ENCODE peak calls at places on chromosomes 1 and 21, in ten cellular contexts. One of them, this sample, is unnamed.
A peak's percentile ranks its signal among the peaks of the same experiment; 100 is the strongest.

GRCh38 chr1:156033011-156033410 is 12.3 kb upstream of the SSR2 start:
- DNase-seq in Panc1: no peak
- DNase-seq in fibroblast of lung: peak; percentile 24
- DNase-seq in adrenal gland: no peak
- DNase-seq in HCT116: no peak
- DNase-seq in MM.1S: no peak
- DNase-seq in tibial nerve: no peak
- DNase-seq in IMR-90: peak; percentile 39
- DNase-seq in lower lobe of right lung: no peak
- DNase-seq in colonic mucosa: no peak
- DNase-seq in this sample: no peak

GRCh38 chr1:15028117-15028516 is 125.4 kb upstream of the TMEM51 start:
- DNase-seq in Panc1: no peak
- DNase-seq in fibroblast of lung: peak; percentile 98
- DNase-seq in colonic mucosa: no peak
- DNase-seq in MM.1S: no peak
- DNase-seq in IMR-90: peak; percentile 85
- DNase-seq in tibial nerve: no peak
- DNase-seq in lower lobe of right lung: no peak
- DNase-seq in HCT116: no peak
- DNase-seq in adrenal gland: peak; percentile 67
- DNase-seq in this sample: peak; percentile 24

GRCh38 chr1:8384577-8384976 is 66.7 kb downstream of the SLC45A1 start:
- DNase-seq in lower lobe of right lung: no peak
- DNase-seq in fibroblast of lung: peak; percentile 32
- DNase-seq in adrenal gland: no peak
- DNase-seq in tibial nerve: no peak
- DNase-seq in IMR-90: no peak
- DNase-seq in colonic mucosa: no peak
- DNase-seq in HCT116: no peak
- DNase-seq in MM.1S: no peak
- DNase-seq in Panc1: no peak
- DNase-seq in this sample: no peak

GRCh38 chr1:240833057-240833456 is 221.1 kb upstream of the GREM2 start:
- DNase-seq in tibial nerve: no peak
- DNase-seq in IMR-90: no peak
- DNase-seq in lower lobe of right lung: no peak
- DNase-seq in colonic mucosa: no peak
- DNase-seq in Panc1: no peak
- DNase-seq in adrenal gland: no peak
- DNase-seq in HCT116: no peak
- DNase-seq in MM.1S: no peak
- DNase-seq in fibroblast of lung: peak; percentile 17
- DNase-seq in this sample: no peak

GRCh38 chr1:39258146-39258924 is 53.8 kb downstream of the MACF1 start:
- DNase-seq in MM.1S: peak; percentile 49
- DNase-seq in colonic mucosa: peak; percentile 77
- DNase-seq in HCT116: peak; percentile 55
- DNase-seq in Panc1: peak; percentile 72
- DNase-seq in tibial nerve: peak; percentile 86
- DNase-seq in IMR-90: peak; percentile 65
- DNase-seq in adrenal gland: peak; percentile 87
- DNase-seq in lower lobe of right lung: no peak
- DNase-seq in fibroblast of lung: peak; percentile 64
- DNase-seq in this sample: no peak

GRCh38 chr1:155078496-155079209 is at the start of gene EFNA3:
- DNase-seq in fibroblast of lung: peak; percentile 50
- DNase-seq in IMR-90: peak; percentile 42
- DNase-seq in Panc1: no peak
- DNase-seq in HCT116: no peak
- DNase-seq in tibial nerve: peak; percentile 62
- DNase-seq in lower lobe of right lung: peak; percentile 78
- DNase-seq in MM.1S: peak; percentile 55
- DNase-seq in adrenal gland: peak; percentile 52
- DNase-seq in colonic mucosa: peak; percentile 86
- DNase-seq in this sample: no peak

GRCh38 chr21:17925900-17926299 is 106.7 kb upstream of the C21orf91 start:
- DNase-seq in Panc1: no peak
- DNase-seq in tibial nerve: no peak
- DNase-seq in adrenal gland: peak; percentile 10
- DNase-seq in MM.1S: peak; percentile 63
- DNase-seq in fibroblast of lung: peak; percentile 27
- DNase-seq in HCT116: no peak
- DNase-seq in colonic mucosa: no peak
- DNase-seq in lower lobe of right lung: no peak
- DNase-seq in IMR-90: peak; percentile 24
- DNase-seq in this sample: no peak

GRCh38 chr1:22778842-22779520 is 68.3 kb downstream of the EPHB2 start:
- DNase-seq in lower lobe of right lung: no peak
- DNase-seq in IMR-90: no peak
- DNase-seq in HCT116: no peak
- DNase-seq in colonic mucosa: no peak
- DNase-seq in adrenal gland: no peak
- DNase-seq in MM.1S: no peak
- DNase-seq in tibial nerve: peak; percentile 20
- DNase-seq in fibroblast of lung: peak; percentile 40
- DNase-seq in Panc1: no peak
- DNase-seq in this sample: no peak

GRCh38 chr1:201562659-201563405 is 23.9 kb downstream of the NAV1 start:
- DNase-seq in adrenal gland: no peak
- DNase-seq in lower lobe of right lung: peak; percentile 20
- DNase-seq in HCT116: no peak
- DNase-seq in colonic mucosa: no peak
- DNase-seq in tibial nerve: no peak
- DNase-seq in Panc1: no peak
- DNase-seq in MM.1S: no peak
- DNase-seq in fibroblast of lung: peak; percentile 98
- DNase-seq in IMR-90: peak; percentile 97
- DNase-seq in this sample: peak; percentile 69

GRCh38 chr1:201565024-201565730 is 26.2 kb downstream of the NAV1 start:
- DNase-seq in colonic mucosa: no peak
- DNase-seq in HCT116: no peak
- DNase-seq in MM.1S: no peak
- DNase-seq in adrenal gland: no peak
- DNase-seq in tibial nerve: no peak
- DNase-seq in lower lobe of right lung: peak; percentile 16
- DNase-seq in IMR-90: no peak
- DNase-seq in Panc1: no peak
- DNase-seq in fibroblast of lung: no peak
- DNase-seq in this sample: no peak

GRCh38 chr1:201563406-201563780 is 24.5 kb downstream of the NAV1 start:
- DNase-seq in fibroblast of lung: no peak
- DNase-seq in adrenal gland: no peak
- DNase-seq in Panc1: no peak
- DNase-seq in tibial nerve: no peak
- DNase-seq in IMR-90: no peak
- DNase-seq in lower lobe of right lung: no peak
- DNase-seq in HCT116: no peak
- DNase-seq in MM.1S: no peak
- DNase-seq in colonic mucosa: no peak
- DNase-seq in this sample: no peak

GRCh38 chr1:201562257-201562656 is 23.3 kb downstream of the NAV1 start:
- DNase-seq in Panc1: no peak
- DNase-seq in tibial nerve: no peak
- DNase-seq in HCT116: no peak
- DNase-seq in MM.1S: no peak
- DNase-seq in adrenal gland: no peak
- DNase-seq in fibroblast of lung: peak; percentile 96
- DNase-seq in IMR-90: peak; percentile 96
- DNase-seq in lower lobe of right lung: peak; percentile 16
- DNase-seq in colonic mucosa: no peak
- DNase-seq in this sample: peak; percentile 90

DNA sequence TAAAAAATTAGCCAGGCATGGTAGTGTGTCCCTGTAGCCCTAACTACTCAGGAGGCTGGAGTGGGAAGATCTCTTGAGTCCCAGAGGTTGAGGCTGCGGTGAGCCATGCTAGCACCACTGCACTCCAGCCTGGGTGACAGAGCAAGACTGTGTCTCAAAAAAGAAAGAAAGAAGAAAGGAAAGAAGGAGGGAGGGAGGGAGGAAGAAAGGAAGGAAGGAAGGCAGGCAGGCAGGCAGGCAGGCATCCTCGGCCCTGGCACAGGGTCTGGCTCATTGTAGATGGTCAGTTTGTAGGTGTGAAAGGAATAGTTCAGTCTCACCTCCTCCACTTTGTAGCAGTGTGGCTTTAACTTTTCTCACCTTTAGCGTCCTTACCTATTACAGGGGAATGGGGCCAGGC is 25.0 kb downstream of the NAV1 start:
- DNase-seq in Panc1: no peak
- DNase-seq in MM.1S: no peak
- DNase-seq in lower lobe of right lung: peak; percentile 20
- DNase-seq in fibroblast of lung: no peak
- DNase-seq in IMR-90: no peak
- DNase-seq in HCT116: no peak
- DNase-seq in tibial nerve: no peak
- DNase-seq in adrenal gland: no peak
- DNase-seq in colonic mucosa: no peak
- DNase-seq in this sample: no peak
- H3K4me3 ChIP-seq in Panc1: no peak overlapping the region
- H3K4me3 ChIP-seq in MM.1S: no peak overlapping the region
- H3K4me3 ChIP-seq in lower lobe of right lung: no peak overlapping the region
- H3K4me3 ChIP-seq in fibroblast of lung: no peak overlapping the region
- H3K4me3 ChIP-seq in IMR-90: no peak overlapping the region
- H3K4me3 ChIP-seq in HCT116: no peak overlapping the region
- H3K4me3 ChIP-seq in tibial nerve: no peak overlapping the region
- H3K4me3 ChIP-seq in adrenal gland: no peak overlapping the region
- H3K4me3 ChIP-seq in colonic mucosa: no peak overlapping the region
- H3K4me3 ChIP-seq in this sample: no peak overlapping the region

DNA sequence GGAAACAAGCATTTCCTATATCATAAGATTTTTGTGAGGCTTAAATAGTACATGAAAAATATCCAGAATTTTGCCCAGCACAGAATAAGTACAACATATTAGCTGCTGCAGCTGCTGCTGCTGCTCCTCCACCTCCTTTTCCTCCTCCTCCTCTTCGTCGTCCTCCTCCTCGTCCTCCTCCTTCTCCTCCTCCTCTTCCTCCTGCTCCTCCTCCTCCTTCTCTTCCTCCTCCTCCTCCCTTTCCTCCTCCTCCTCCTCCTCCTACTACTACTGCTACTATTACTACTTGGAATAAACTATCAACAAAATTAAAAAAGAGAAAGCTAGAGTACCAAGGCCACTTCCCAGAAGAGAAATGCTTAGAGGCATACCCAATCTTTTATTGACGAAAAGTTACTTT is 7.3 kb downstream of the DENND1B start:
- DNase-seq in colonic mucosa: no peak
- DNase-seq in adrenal gland: no peak
- DNase-seq in lower lobe of right lung: no peak
- DNase-seq in fibroblast of lung: no peak
- DNase-seq in IMR-90: no peak
- DNase-seq in Panc1: no peak
- DNase-seq in MM.1S: no peak
- DNase-seq in HCT116: no peak
- DNase-seq in tibial nerve: no peak
- DNase-seq in this sample: no peak
- H3K27ac ChIP-seq in colonic mucosa: no peak overlapping the region
- H3K27ac ChIP-seq in adrenal gland: no peak overlapping the region
- H3K27ac ChIP-seq in lower lobe of right lung: no peak overlapping the region
- H3K27ac ChIP-seq in fibroblast of lung: no peak overlapping the region
- H3K27ac ChIP-seq in IMR-90: no peak overlapping the region
- H3K27ac ChIP-seq in Panc1: no peak overlapping the region
- H3K27ac ChIP-seq in MM.1S: no peak overlapping the region
- H3K27ac ChIP-seq in HCT116: no peak overlapping the region
- H3K27ac ChIP-seq in tibial nerve: no peak overlapping the region
- H3K27ac ChIP-seq in this sample: no peak overlapping the region

DNA sequence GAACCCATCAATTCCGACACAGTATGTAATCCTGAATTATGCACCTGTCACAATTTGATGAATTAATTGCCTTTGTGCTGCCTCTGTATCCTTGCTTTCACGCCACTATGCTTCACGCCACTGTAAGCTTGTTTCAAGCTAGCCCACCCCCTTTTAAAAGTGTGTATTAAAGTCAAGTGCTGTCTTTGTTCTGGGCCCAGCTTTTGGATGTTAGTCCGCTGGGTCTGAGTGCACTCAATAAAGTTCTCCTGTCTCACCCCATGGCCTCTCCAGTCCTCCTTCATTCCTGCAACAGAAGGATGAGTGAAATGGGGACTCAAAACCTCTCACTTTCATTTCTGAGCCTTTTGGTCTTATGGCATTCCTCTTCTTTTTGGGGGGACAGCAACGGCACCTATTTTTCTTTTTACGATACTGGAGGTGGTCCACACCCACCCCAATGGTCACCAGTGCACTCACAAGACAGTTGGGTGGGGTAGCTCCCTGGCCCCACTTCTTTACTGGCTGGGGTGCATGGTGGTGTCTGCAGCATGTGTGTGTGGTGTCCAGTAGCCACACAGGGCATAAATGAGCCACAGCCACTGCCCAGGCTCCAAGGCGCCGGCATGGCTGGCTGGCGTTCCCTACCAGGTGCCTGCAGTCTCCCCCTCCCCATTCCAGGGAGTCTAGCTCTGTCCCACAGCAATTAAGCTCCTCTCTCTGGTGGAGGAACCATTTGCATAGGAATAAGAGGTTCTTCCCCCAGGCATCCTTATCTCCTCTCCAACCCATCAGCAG is 1.8 kb downstream of the THEM4 start:
- DNase-seq in HCT116: peak; percentile 31
- DNase-seq in lower lobe of right lung: no peak
- DNase-seq in Panc1: no peak
- DNase-seq in colonic mucosa: no peak
- DNase-seq in MM.1S: no peak
- DNase-seq in IMR-90: no peak
- DNase-seq in fibroblast of lung: no peak
- DNase-seq in tibial nerve: no peak
- DNase-seq in adrenal gland: no peak
- DNase-seq in this sample: no peak
- H3K9me3 ChIP-seq in HCT116: peaks cover 12% of the 10 kb centered on the region
- H3K9me3 ChIP-seq in lower lobe of right lung: peaks cover 4% of the 10 kb centered on the region
- H3K9me3 ChIP-seq in Panc1: peaks cover 24% of the 10 kb centered on the region
- H3K9me3 ChIP-seq in colonic mucosa: peaks cover 3% of the 10 kb centered on the region
- H3K9me3 ChIP-seq in MM.1S: no peaks in the 10 kb centered on the region
- H3K9me3 ChIP-seq in IMR-90: peaks cover 5% of the 10 kb centered on the region
- H3K9me3 ChIP-seq in fibroblast of lung: no peaks in the 10 kb centered on the region
- H3K9me3 ChIP-seq in tibial nerve: no peaks in the 10 kb centered on the region
- H3K9me3 ChIP-seq in adrenal gland: no peaks in the 10 kb centered on the region
- H3K9me3 ChIP-seq in this sample: peaks cover 18% of the 10 kb centered on the region

GRCh38 chr1:227728892-227729143 is 6.3 kb downstream of the JMJD4 start:
- DNase-seq in IMR-90: no peak
- DNase-seq in fibroblast of lung: no peak
- DNase-seq in adrenal gland: peak; percentile 40
- DNase-seq in colonic mucosa: no peak
- DNase-seq in Panc1: no peak
- DNase-seq in tibial nerve: no peak
- DNase-seq in MM.1S: no peak
- DNase-seq in HCT116: no peak
- DNase-seq in lower lobe of right lung: no peak
- DNase-seq in this sample: no peak

GRCh38 chr1:227728059-227728891 is 6.8 kb downstream of the JMJD4 start:
- DNase-seq in lower lobe of right lung: peak; percentile 85
- DNase-seq in MM.1S: peak; percentile 73
- DNase-seq in IMR-90: peak; percentile 43
- DNase-seq in Panc1: no peak
- DNase-seq in HCT116: peak; percentile 57
- DNase-seq in colonic mucosa: peak; percentile 88
- DNase-seq in fibroblast of lung: peak; percentile 62
- DNase-seq in adrenal gland: peak; percentile 89
- DNase-seq in tibial nerve: peak; percentile 44
- DNase-seq in this sample: no peak

GRCh38 chr1:227730630-227731151 is 4.4 kb downstream of the JMJD4 start:
- DNase-seq in Panc1: no peak
- DNase-seq in HCT116: no peak
- DNase-seq in IMR-90: no peak
- DNase-seq in fibroblast of lung: no peak
- DNase-seq in tibial nerve: no peak
- DNase-seq in adrenal gland: peak; percentile 23
- DNase-seq in colonic mucosa: no peak
- DNase-seq in lower lobe of right lung: peak; percentile 45
- DNase-seq in MM.1S: no peak
- DNase-seq in this sample: no peak

GRCh38 chr1:227729881-227730629 is 5.0 kb downstream of the JMJD4 start:
- DNase-seq in tibial nerve: peak; percentile 64
- DNase-seq in MM.1S: peak; percentile 65
- DNase-seq in Panc1: no peak
- DNase-seq in IMR-90: peak; percentile 64
- DNase-seq in lower lobe of right lung: peak; percentile 48
- DNase-seq in fibroblast of lung: peak; percentile 54
- DNase-seq in adrenal gland: peak; percentile 78
- DNase-seq in colonic mucosa: peak; percentile 55
- DNase-seq in HCT116: peak; percentile 27
- DNase-seq in this sample: peak; percentile 37

DNA sequence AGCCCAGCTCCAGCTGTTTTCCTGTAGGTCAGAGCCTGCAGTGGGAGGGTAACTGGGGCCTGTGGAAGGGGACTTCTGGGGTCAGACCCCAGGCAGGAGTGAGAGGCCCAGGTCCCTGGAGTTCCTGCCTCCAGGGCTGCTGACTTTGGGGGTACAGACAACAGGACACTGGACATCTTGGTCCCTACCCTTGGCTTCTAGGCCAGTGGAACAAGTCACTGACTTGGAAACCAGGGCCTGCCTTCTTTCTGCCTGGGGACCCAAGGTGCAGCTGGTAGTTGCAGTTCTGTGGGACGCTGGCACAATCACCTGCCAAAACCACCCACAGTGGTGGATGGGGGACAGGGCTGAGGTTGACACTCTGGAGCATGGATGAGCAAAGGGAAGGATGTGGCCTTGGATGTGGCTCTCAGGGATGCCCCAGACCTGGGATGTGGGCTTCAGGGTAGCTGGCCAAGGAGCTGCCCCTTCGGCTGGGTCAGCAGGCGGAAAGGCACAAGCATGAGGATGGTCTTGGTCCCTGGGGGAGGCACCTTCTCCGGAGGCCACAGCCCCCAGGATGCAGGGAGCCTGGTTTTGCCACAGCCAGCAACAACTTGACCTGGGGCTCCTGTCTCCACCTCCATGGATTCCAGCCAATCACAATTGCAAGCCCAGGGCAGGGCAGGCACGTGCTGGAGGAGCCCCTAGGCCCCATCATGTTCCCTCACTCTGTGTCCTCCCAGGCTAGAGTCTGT is 5.8 kb downstream of the JMJD4 start:
- DNase-seq in adrenal gland: peak; percentile 25
- DNase-seq in fibroblast of lung: no peak
- DNase-seq in colonic mucosa: no peak
- DNase-seq in tibial nerve: no peak
- DNase-seq in MM.1S: peak; percentile 25
- DNase-seq in HCT116: no peak
- DNase-seq in Panc1: no peak
- DNase-seq in IMR-90: no peak
- DNase-seq in lower lobe of right lung: no peak
- DNase-seq in this sample: no peak
- H3K4me3 ChIP-seq in adrenal gland: peak overlapping the region; percentile 76
- H3K4me3 ChIP-seq in fibroblast of lung: peak overlapping the region; percentile 61
- H3K4me3 ChIP-seq in colonic mucosa: peak overlapping the region; percentile 50
- H3K4me3 ChIP-seq in tibial nerve: peak overlapping the region; percentile 53
- H3K4me3 ChIP-seq in MM.1S: peak overlapping the region; percentile 80
- H3K4me3 ChIP-seq in HCT116: peak overlapping the region; percentile 55
- H3K4me3 ChIP-seq in Panc1: peak overlapping the region; percentile 65
- H3K4me3 ChIP-seq in IMR-90: peak overlapping the region; percentile 60
- H3K4me3 ChIP-seq in lower lobe of right lung: peak overlapping the region; percentile 64
- H3K4me3 ChIP-seq in this sample: peak overlapping the region; percentile 68

This sample was measured in AG04450.